ENCODE peak calls at places on chromosomes 4 and X, in four cellular contexts. E is HepG2, N is GM12878, V is K562. F is an unnamed sample.

GRCh38 chr4:5751918-5752802 is 41.2 kb downstream of the EVC start:
- DNase-seq in N (no peak), V (no peak), E (no peak), F (peak)

GRCh38 chr4:86939737-86940141 is 4.9 kb downstream of the AFF1 start:
- DNase-seq in V (no peak), N (peak), E (no peak), F (no peak)

GRCh38 chr4:108651068-108651794 is 832 bp downstream of the OSTC start:
- DNase-seq in N (no peak), V (peak), E (peak), F (no peak)

GRCh38 chr4:59956366-59956765 is 1243.8 kb upstream of the ADGRL3 start:
- DNase-seq in E (no peak), N (no peak), V (no peak), F (no peak)

GRCh38 chr4:42768125-42768748 is 111.3 kb upstream of the ATP8A1 start:
- DNase-seq in V (no peak), N (no peak), E (no peak), F (peak)

GRCh38 chr4:55993994-55994657 is 45.4 kb downstream of the CEP135 start:
- DNase-seq in N (peak), V (no peak), E (no peak), F (no peak)

GRCh38 chr4:169005453-169006099 is 4.5 kb downstream of the CBR4 start:
- DNase-seq in N (no peak), E (peak), V (no peak), F (no peak)

GRCh38 chrX:153969904-153970397 is 1.7 kb downstream of the HCFC1 start:
- DNase-seq in E (no peak), N (no peak), V (no peak), F (no peak)

GRCh38 chr4:123555500-123556273 is 159.1 kb downstream of the SPRY1 start:
- DNase-seq in V (no peak), E (peak), N (no peak), F (no peak)

GRCh38 chr4:138616775-138617174 is 374.6 kb upstream of the SLC7A11 start:
- DNase-seq in E (no peak), V (no peak), N (no peak), F (no peak)

GRCh38 chrX:124720532-124720931 is 374.2 kb downstream of the SH2D1A start:
- DNase-seq in N (no peak), E (no peak), V (no peak), F (no peak)

GRCh38 chr4:84499065-84499982 is at the start of gene NKX6-1:
- DNase-seq in E (no peak), V (peak), N (no peak), F (peak)

GRCh38 chr4:169070071-169070894 is 60.2 kb upstream of the CBR4 start:
- DNase-seq in N (no peak), E (peak), V (no peak), F (peak)

GRCh38 chrX:72240976-72241375 is 2.1 kb upstream of the ERCC6L start:
- DNase-seq in V (no peak), E (peak), N (no peak), F (no peak)

GRCh38 chr4:5052726-5053425 is 1.6 kb downstream of the STK32B start:
- DNase-seq in E (no peak), V (no peak), N (no peak), F (no peak)

GRCh38 chr4:106809083-106809482 is 227.0 kb downstream of the DKK2 start:
- DNase-seq in N (no peak), E (peak), V (no peak), F (no peak)

GRCh38 chr4:38313175-38313574 is 350.8 kb upstream of the KLF3 start:
- DNase-seq in V (no peak), E (no peak), N (no peak), F (no peak)

GRCh38 chrX:112967341-112967740 is 126.7 kb upstream of the AMOT start:
- DNase-seq in E (peak), V (no peak), N (no peak), F (no peak)

GRCh38 chrX:69268637-69269036 is 103.4 kb upstream of the PJA1 start:
- DNase-seq in E (peak), V (no peak), N (no peak), F (no peak)

GRCh38 chrX:123072686-123073385 is 111.2 kb upstream of the GRIA3 start:
- DNase-seq in E (peak), N (no peak), V (no peak), F (no peak)

GRCh38 chr4:170111100-170111499 is 21.3 kb upstream of the AADAT start:
- DNase-seq in N (no peak), V (no peak), E (no peak), F (no peak)

GRCh38 chr4:177975315-177975714 is 533.1 kb upstream of the AGA start:
- DNase-seq in E (no peak), N (no peak), V (no peak), F (no peak)

GRCh38 chrX:46268429-46268828 is 276.8 kb downstream of the ZNF674 start:
- DNase-seq in E (peak), N (no peak), V (no peak), F (no peak)

GRCh38 chr4:7584760-7585159 is 150.0 kb upstream of the PSAPL1 start:
- DNase-seq in N (no peak), V (no peak), E (no peak), F (no peak)

GRCh38 chr4:169244210-169244609 is 26.5 kb downstream of the SH3RF1 start:
- DNase-seq in N (no peak), V (no peak), E (no peak), F (no peak)

GRCh38 chr4:15147709-15148651 is 145.7 kb downstream of the CPEB2 start:
- DNase-seq in E (peak), N (no peak), V (no peak), F (no peak)

GRCh38 chrX:96436105-96436504 is 248.5 kb upstream of the DIAPH2 start:
- DNase-seq in E (no peak), V (no peak), N (no peak), F (no peak)

GRCh38 chr4:71216316-71216959 is 122.4 kb upstream of the SLC4A4 start:
- DNase-seq in N (no peak), E (no peak), V (no peak), F (no peak)

GRCh38 chr4:39609454-39609911 is 29.2 kb downstream of the SMIM14 start:
- DNase-seq in E (peak), V (no peak), N (peak), F (no peak)

GRCh38 chr4:77273412-77273811 is 116.4 kb downstream of the CCNG2 start:
- DNase-seq in E (no peak), N (no peak), V (no peak), F (no peak)

GRCh38 chrX:34848281-34848680 is 94.3 kb upstream of the FAM47B start:
- DNase-seq in N (no peak), E (no peak), V (no peak), F (no peak)

GRCh38 chr4:95627004-95627403 is 78.2 kb upstream of the UNC5C start:
- DNase-seq in V (no peak), N (no peak), E (no peak), F (no peak)

GRCh38 chr4:168856312-168856711 is 153.7 kb downstream of the CBR4 start:
- DNase-seq in V (no peak), N (no peak), E (no peak), F (no peak)

GRCh38 chr4:27318740-27319139 is 458.1 kb downstream of the STIM2 start:
- DNase-seq in E (peak), V (no peak), N (peak), F (peak)

GRCh38 chrX:24294619-24295018 is 19.2 kb downstream of the SUPT20HL2 start:
- DNase-seq in V (no peak), N (no peak), E (no peak), F (peak)

GRCh38 chrX:102711872-102712215 is 404 bp upstream of the GPRASP2 start:
- DNase-seq in N (no peak), V (no peak), E (no peak), F (no peak)

DNA sequence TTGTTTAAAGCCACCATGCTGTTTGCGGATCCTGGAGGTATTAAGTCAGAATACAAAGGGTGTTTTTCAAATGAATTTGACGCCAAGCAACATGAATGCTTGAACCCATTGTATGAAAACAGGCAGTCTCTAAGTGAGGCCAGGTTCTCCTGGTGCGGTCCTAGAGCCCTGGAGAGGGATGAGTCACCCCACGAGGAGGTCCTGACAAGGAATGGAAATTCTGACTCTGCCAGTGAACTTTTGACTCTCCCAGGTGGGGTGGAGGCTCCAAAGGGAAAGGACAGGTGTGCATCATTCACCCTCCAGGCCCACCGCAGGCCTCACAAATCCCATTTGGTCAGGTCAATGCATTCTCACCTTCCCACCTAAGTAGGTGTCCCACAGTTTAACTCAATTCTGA is 1.5 kb downstream of the TRIM2 start:
- DNase-seq in N (no peak), E (no peak), V (no peak), F (peak)
- TF ChIP-seq CREB1 in N (no peak), E (no peak), V (no peak), F (no peak)

DNA sequence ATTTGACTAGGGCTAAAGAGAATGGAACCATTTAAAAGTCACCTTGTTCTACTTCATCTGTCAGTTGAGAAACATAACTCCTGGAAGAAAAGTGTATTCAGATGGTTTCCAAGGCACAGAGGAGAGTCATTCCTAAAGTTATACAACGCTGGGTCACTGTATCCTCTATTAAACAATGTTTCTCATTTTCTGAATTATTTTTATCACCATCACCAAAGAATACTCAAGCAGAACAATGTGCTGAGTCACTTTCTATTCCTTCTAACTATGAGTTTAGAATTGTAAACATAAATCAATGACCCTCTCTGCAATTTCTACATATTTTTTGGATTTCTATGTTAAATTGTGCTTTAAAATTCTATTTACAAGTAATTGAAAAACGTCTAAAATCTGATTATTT is 7.3 kb downstream of the DTHD1 start:
- DNase-seq in V (no peak), E (no peak), N (no peak), F (no peak)
- TF ChIP-seq ETV6 in V (no peak), E (no peak), N (no peak), F (no peak)

GRCh38 chr4:156642161-156642560 is 329.4 kb downstream of the PDGFC start:
- DNase-seq in E (no peak), V (no peak), N (no peak), F (no peak)
- TF ChIP-seq CREB1 in E (no peak), V (no peak), N (no peak), F (no peak)

GRCh38 chr4:3237266-3237665 is 11.7 kb upstream of the MSANTD1 start:
- DNase-seq in E (no peak), V (no peak), N (no peak), F (no peak)
- TF ChIP-seq ETV6 in E (no peak), V (no peak), N (no peak), F (no peak)

DNA sequence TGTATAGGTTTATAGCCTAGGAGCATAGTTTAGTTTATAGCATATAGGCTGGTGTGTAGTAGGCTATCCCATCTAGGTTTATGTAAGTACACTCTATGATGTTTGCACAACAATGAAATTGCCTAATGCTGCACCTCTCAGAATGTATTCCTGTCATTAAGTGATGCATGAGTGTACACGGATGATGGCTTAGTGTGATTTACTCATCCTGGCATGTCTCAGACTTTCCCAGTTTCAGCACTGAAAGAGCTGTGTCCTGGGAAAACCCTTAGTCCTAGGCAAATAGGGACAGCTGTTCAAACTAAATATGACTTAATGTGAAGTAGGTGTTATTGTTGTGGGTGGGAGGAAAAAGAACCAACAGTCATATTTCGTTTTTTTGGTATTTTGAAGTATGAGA is 264.9 kb upstream of the MAGEB18 start:
- DNase-seq in V (no peak), N (no peak), E (no peak), F (no peak)
- TF ChIP-seq CREB1 in V (no peak), N (no peak), E (no peak), F (no peak)

DNA sequence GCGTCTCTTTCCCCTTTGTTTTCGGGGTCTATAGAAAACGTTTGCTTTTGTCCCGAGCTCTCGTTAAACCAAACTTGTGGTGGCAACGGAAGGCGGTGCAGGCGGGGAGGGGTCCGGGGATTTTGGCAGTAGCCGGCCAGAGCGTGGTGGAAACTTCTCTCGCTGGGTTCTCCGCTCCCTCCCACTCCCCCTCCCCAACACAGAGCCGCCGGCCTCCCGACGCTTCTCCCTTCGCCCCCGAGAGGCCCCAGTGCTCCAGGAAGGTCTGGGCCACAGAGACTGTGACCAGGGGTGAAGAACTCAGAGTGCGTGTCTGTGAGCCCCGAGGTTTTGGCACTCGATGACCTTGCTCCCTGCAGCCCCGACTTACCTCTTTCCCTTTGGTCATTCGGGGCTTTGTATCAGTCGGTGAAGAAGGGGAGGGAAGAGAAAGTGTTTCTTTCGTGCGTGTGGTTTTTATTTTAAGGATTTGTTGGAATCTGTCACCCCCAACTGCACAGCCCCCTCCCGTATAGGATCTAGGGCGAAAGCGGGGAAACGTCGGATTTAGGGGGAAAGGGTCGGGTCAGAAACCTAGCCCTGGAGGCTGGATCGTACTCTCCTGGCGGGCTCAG is 9.0 kb upstream of the BCOR start:
- DNase-seq in V (no peak), E (no peak), N (no peak), F (no peak)
- TF ChIP-seq ETV6 in V (no peak), E (no peak), N (no peak), F (no peak)

DNA sequence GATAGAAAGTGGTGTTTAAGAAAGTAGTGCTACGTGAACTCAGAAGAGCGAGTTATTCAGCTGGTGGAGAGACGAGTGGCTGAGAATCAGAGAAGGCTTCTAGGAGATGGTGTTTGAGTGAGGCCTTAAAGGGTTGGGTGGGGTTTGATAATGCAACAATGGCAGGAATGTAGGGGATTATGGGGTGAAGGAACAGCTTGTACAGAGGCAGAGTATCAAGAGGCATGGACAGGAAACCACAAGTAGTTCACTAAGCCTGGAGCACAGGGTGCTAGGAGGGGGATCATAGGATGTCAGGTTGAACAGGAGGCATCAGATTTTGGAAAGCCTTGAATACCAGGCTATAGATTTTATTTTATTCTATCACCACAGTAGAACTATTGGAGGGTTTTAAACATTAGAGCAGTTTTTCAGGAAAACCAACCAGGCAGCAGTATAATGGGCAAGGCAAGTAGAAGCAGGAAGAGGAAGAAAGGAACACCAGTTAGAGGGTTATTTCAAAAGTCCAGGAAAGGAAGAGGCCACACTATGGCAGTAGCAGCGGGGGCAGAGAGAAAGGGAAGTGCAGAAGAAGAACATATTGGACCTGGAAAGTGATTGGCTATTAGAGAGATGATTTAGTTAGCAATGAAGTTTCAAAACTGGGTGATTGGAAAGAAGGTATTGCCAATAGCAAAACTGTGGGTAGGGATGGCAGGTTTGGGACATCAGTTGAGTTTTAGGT is 99.2 kb downstream of the DOCK11 start:
- DNase-seq in V (no peak), N (no peak), E (no peak), F (no peak)
- TF ChIP-seq CREB1 in V (no peak), N (no peak), E (no peak), F (no peak)

GRCh38 chr4:74603186-74603585 is 158.2 kb downstream of the AREG start:
- DNase-seq in V (no peak), N (no peak), E (no peak), F (no peak)

DNA sequence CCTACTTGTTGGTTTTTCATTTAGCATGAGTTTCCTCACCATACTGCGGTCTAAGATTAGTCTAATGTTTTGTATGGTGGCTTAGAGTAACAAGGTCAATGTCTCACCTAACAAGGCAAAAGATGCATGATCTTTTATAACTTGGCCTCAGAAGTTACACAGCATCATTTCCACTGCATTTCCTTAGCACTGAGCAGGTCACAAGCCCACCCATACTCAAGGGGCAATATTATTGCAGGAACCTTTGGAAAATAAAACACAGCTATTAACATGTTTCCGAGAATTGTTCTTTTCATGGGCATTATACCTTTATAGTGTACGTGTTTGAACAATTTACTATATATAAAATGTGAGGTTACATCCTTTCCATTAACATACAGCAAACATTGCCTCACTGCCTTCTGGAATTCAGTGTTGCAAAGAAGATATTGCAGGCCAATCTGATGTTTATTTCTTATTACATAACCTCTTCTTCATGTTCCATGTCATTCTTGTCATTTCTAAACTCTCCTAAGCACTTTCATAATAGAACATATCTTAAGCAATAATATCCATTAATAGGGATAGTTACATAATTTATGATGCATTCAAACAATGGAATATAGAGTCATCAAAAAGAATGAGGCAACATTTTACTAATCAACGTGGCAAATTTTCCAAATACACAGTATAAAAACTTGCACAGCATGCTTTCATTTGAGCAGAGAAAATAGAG is 153.8 kb downstream of the AREG start:
- DNase-seq in E (no peak), N (no peak), V (no peak), F (no peak)
- TF ChIP-seq ETV6 in E (no peak), N (no peak), V (no peak), F (no peak)

GRCh38 chr4:40723728-40724127 is 26.0 kb upstream of the NSUN7 start:
- DNase-seq in V (no peak), E (no peak), N (no peak), F (no peak)

GRCh38 chr4:40722576-40723161 is 27.1 kb upstream of the NSUN7 start:
- DNase-seq in N (peak), E (no peak), V (no peak), F (no peak)

GRCh38 chr4:40720931-40721330 is 28.8 kb upstream of the NSUN7 start:
- DNase-seq in V (no peak), E (no peak), N (no peak), F (no peak)

GRCh38 chr4:40720351-40720750 is 29.4 kb upstream of the NSUN7 start:
- DNase-seq in N (no peak), E (no peak), V (no peak), F (no peak)

DNA sequence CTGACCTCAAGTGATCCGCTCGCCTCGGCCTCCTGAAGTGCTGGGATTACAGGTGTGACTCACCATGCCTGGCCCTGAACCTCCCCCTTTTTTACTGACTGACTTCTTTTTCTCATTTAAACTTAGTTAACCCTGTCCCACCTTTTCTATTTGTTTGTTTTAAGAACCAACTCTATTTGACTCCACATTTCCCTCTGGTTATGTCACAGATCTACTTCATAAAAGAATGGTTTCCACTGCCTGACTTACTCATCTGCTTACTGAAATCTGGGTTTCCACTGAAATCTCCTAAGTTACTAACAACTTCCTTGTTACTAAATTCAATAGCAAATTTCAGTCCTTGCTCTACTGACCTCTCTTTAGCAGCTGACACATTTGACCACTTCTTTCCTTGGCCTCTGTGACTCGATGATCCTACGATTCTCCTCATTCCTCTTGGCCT is 28.0 kb upstream of the NSUN7 start:
- DNase-seq in V (no peak), N (no peak), E (peak), F (no peak)
- TF ChIP-seq CREB1 in V (no peak), N (no peak), E (no peak), F (no peak)

F was measured in WTC11.